ENCODE peak calls at places on chromosomes 6 and 20, in ten cellular contexts. V is putamen, K is ecto neural progenitor cell, I is colonic mucosa, J is neural crest cell, X is PC-3, F is GM10248, B is memory B cell, Z is cardiac septum, L is NCI-H510A treated with DMSO at 0.1 percent for 48 hours. U is an unnamed sample.

GRCh38 chr6:64224819-64225218 is 589.2 kb downstream of the PHF3 start:
- DNase-seq in V (no peak), K (no peak), I (no peak), J (no peak), X (no peak), F (no peak), B (no peak), Z (no peak), L (no peak), U (no peak)

GRCh38 chr6:20306491-20306890 is 94.2 kb upstream of the MBOAT1 start:
- DNase-seq in V (no peak), K (no peak), I (no peak), J (no peak), X (peak), F (no peak), B (no peak), Z (no peak), L (no peak), U (no peak)

GRCh38 chr20:63955281-63955845 is 853 bp downstream of the UCKL1 start:
- DNase-seq in V (peak), K (peak), I (no peak), J (peak), X (peak), F (peak), B (peak), Z (no peak), L (no peak), U (peak)

GRCh38 chr6:122733259-122733658 is 46.3 kb upstream of the FABP7 start:
- DNase-seq in V (no peak), K (no peak), I (no peak), J (no peak), X (no peak), F (no peak), B (no peak), Z (no peak), L (no peak), U (no peak)

GRCh38 chr20:11373391-11373790 is 544.3 kb upstream of the BTBD3 start:
- DNase-seq in V (no peak), K (no peak), I (no peak), J (no peak), X (no peak), F (no peak), B (no peak), Z (no peak), L (no peak), U (peak)

GRCh38 chr20:4283011-4283410 is 267.7 kb upstream of the RNF24 start:
- DNase-seq in V (no peak), K (no peak), I (no peak), J (no peak), X (no peak), F (no peak), B (no peak), Z (no peak), L (no peak), U (no peak)

GRCh38 chr20:6034134-6034969 is 19.5 kb downstream of the LRRN4 start:
- DNase-seq in V (no peak), K (no peak), I (no peak), J (no peak), X (no peak), F (no peak), B (no peak), Z (no peak), L (no peak), U (peak)

GRCh38 chr20:33261465-33261864 is 21.5 kb upstream of the BPIFB1 start:
- DNase-seq in V (no peak), K (no peak), I (no peak), J (no peak), X (no peak), F (no peak), B (no peak), Z (no peak), L (no peak), U (no peak)

GRCh38 chr6:24931752-24932691 is 3.7 kb downstream of the RIPOR2 start:
- DNase-seq in V (no peak), K (no peak), I (no peak), J (no peak), X (peak), F (no peak), B (no peak), Z (no peak), L (no peak), U (no peak)

GRCh38 chr6:99064769-99065168 is 117.0 kb upstream of the FBXL4 start:
- DNase-seq in V (no peak), K (no peak), I (no peak), J (no peak), X (no peak), F (no peak), B (no peak), Z (no peak), L (no peak), U (no peak)

GRCh38 chr6:62039602-62040001 is 246.4 kb downstream of the KHDRBS2 start:
- DNase-seq in V (no peak), K (no peak), I (no peak), J (no peak), X (no peak), F (no peak), B (no peak), Z (no peak), L (no peak), U (no peak)

GRCh38 chr6:105886066-105886811 is 199.9 kb upstream of the PRDM1 start:
- DNase-seq in V (no peak), K (no peak), I (no peak), J (no peak), X (no peak), F (no peak), B (no peak), Z (no peak), L (no peak), U (no peak)

GRCh38 chr6:14211596-14211961 is 94.0 kb downstream of the CD83 start:
- DNase-seq in V (no peak), K (peak), I (peak), J (no peak), X (peak), F (peak), B (no peak), Z (peak), L (peak), U (peak)

GRCh38 chr20:4217349-4217761 is 202.0 kb upstream of the RNF24 start:
- DNase-seq in V (no peak), K (peak), I (peak), J (no peak), X (peak), F (no peak), B (no peak), Z (no peak), L (no peak), U (no peak)

GRCh38 chr6:72657798-72658197 is 35.9 kb downstream of the KCNQ5 start:
- DNase-seq in V (no peak), K (no peak), I (no peak), J (no peak), X (peak), F (no peak), B (no peak), Z (no peak), L (no peak), U (peak)

GRCh38 chr6:142013286-142013685 is 119.4 kb upstream of the GJE1 start:
- DNase-seq in V (no peak), K (no peak), I (no peak), J (no peak), X (peak), F (no peak), B (no peak), Z (no peak), L (no peak), U (peak)

GRCh38 chr6:47434372-47435253 is 43.0 kb upstream of the CD2AP start:
- DNase-seq in V (no peak), K (no peak), I (no peak), J (no peak), X (no peak), F (no peak), B (no peak), Z (no peak), L (no peak), U (no peak)

GRCh38 chr6:125714431-125715090 is 34.9 kb upstream of the HEY2 start:
- DNase-seq in V (no peak), K (no peak), I (no peak), J (no peak), X (no peak), F (no peak), B (no peak), Z (no peak), L (no peak), U (no peak)

GRCh38 chr20:48339986-48340884 is 487.6 kb downstream of the PREX1 start:
- DNase-seq in V (no peak), K (no peak), I (no peak), J (no peak), X (no peak), F (no peak), B (no peak), Z (no peak), L (no peak), U (no peak)

U was measured in cardiac muscle cell.